ENCODE peak calls at places on chromosome 14, in four cellular contexts. D is right lobe of liver, L is HFFc6, T is nephron progenitor cell. O is an unnamed sample.

GRCh38 chr14:104158827-104159798 is 20.7 kb downstream of the KIF26A start:
- DNase-seq in D (no peak), L (no peak), T (no peak), O (no peak)

GRCh38 chr14:94041551-94042346 is 15.6 kb downstream of the OTUB2 start:
- DNase-seq in D (peak), L (peak), T (no peak), O (no peak)

GRCh38 chr14:81453166-81453766 is 53.1 kb upstream of the STON2 start:
- DNase-seq in D (no peak), L (no peak), T (peak), O (no peak)

GRCh38 chr14:93970967-93971634 is 5.3 kb downstream of the ASB2 start:
- DNase-seq in D (no peak), L (no peak), T (no peak), O (no peak)

GRCh38 chr14:53696217-53696965 is 260.2 kb downstream of the BMP4 start:
- DNase-seq in D (no peak), L (no peak), T (no peak), O (no peak)

GRCh38 chr14:68337279-68337678 is 455.6 kb downstream of the ZFP36L1 start:
- DNase-seq in D (no peak), L (no peak), T (no peak), O (no peak)

GRCh38 chr14:68178282-68178681 is 358.7 kb downstream of the RAD51B start:
- DNase-seq in D (no peak), L (no peak), T (no peak), O (no peak)

GRCh38 chr14:71687115-71687836 is 245.0 kb upstream of the RGS6 start:
- DNase-seq in D (no peak), L (no peak), T (no peak), O (no peak)

GRCh38 chr14:105096206-105096875 is 31.1 kb upstream of the GPR132 start:
- DNase-seq in D (no peak), L (no peak), T (no peak), O (peak)

GRCh38 chr14:23209651-23210423 is 26.4 kb upstream of the SLC7A8 start:
- DNase-seq in D (no peak), L (peak), T (no peak), O (no peak)

GRCh38 chr14:75132374-75133086 is 5.7 kb upstream of the NEK9 start:
- DNase-seq in D (no peak), L (peak), T (peak), O (no peak)

GRCh38 chr14:34081576-34082136 is 130.8 kb upstream of the EGLN3 start:
- DNase-seq in D (no peak), L (peak), T (no peak), O (no peak)

GRCh38 chr14:92931681-92932447 is 8.9 kb downstream of the CHGA start:
- DNase-seq in D (no peak), L (no peak), T (no peak), O (peak)

GRCh38 chr14:89237923-89238529 is 179.0 kb downstream of the FOXN3 start:
- DNase-seq in D (no peak), L (no peak), T (no peak), O (no peak)

GRCh38 chr14:24270537-24271133 is 762 bp downstream of the RABGGTA start:
- DNase-seq in D (peak), L (no peak), T (no peak), O (no peak)

GRCh38 chr14:23916038-23916437 is 37.5 kb upstream of the DHRS4 start:
- DNase-seq in D (no peak), L (no peak), T (no peak), O (no peak)

GRCh38 chr14:55440385-55440784 is at the start of gene TBPL2:
- DNase-seq in D (no peak), L (no peak), T (peak), O (peak)

GRCh38 chr14:60488175-60488574 is 2.3 kb upstream of the C14orf39 start:
- DNase-seq in D (no peak), L (no peak), T (no peak), O (no peak)

GRCh38 chr14:73252491-73253322 is 15.4 kb downstream of the PAPLN start:
- DNase-seq in D (peak), L (no peak), T (no peak), O (no peak)

GRCh38 chr14:104130974-104131651 is 7.3 kb upstream of the KIF26A start:
- DNase-seq in D (peak), L (peak), T (peak), O (peak)

GRCh38 chr14:100022772-100023451 is 42.3 kb upstream of the EVL start:
- DNase-seq in D (no peak), L (no peak), T (peak), O (no peak)

GRCh38 chr14:41549282-41549681 is 57.4 kb upstream of the LRFN5 start:
- DNase-seq in D (no peak), L (no peak), T (no peak), O (no peak)

GRCh38 chr14:68146812-68147211 is 327.2 kb downstream of the RAD51B start:
- DNase-seq in D (no peak), L (peak), T (no peak), O (no peak)

GRCh38 chr14:100486025-100486828 is 101.0 kb downstream of the BEGAIN start:
- DNase-seq in D (peak), L (peak), T (peak), O (no peak)

GRCh38 chr14:55136868-55137785 is 8.1 kb downstream of the LGALS3 start:
- DNase-seq in D (no peak), L (no peak), T (no peak), O (no peak)

GRCh38 chr14:70171719-70172118 is 17.0 kb downstream of the SLC8A3 start:
- DNase-seq in D (no peak), L (no peak), T (no peak), O (no peak)

GRCh38 chr14:105085766-105086165 is 20.5 kb upstream of the GPR132 start:
- DNase-seq in D (no peak), L (no peak), T (no peak), O (peak)

GRCh38 chr14:44403194-44403593 is 103.9 kb downstream of the FSCB start:
- DNase-seq in D (no peak), L (no peak), T (no peak), O (no peak)
- TF ChIP-seq CTCF in D (no peak), L (no peak), T (no peak), O (no peak)

GRCh38 chr14:102150083-102150482 is 10.4 kb downstream of the WDR20 start:
- DNase-seq in D (no peak), L (no peak), T (no peak), O (no peak)

GRCh38 chr14:102150636-102151195 is 11.0 kb downstream of the WDR20 start:
- DNase-seq in D (no peak), L (no peak), T (no peak), O (no peak)

GRCh38 chr14:102155150-102155549 is 15.5 kb downstream of the WDR20 start:
- DNase-seq in D (no peak), L (peak), T (no peak), O (no peak)

GRCh38 chr14:102157346-102157745 is 17.6 kb downstream of the WDR20 start:
- DNase-seq in D (no peak), L (no peak), T (no peak), O (no peak)

GRCh38 chr14:102154121-102154520 is 14.4 kb downstream of the WDR20 start:
- DNase-seq in D (no peak), L (no peak), T (no peak), O (no peak)
- TF ChIP-seq CTCF in D (no peak), L (no peak), T (no peak), O (no peak)

GRCh38 chr14:64763089-64763782 is 59.0 kb downstream of the PLEKHG3 start:
- DNase-seq in D (peak), L (no peak), T (no peak), O (peak)

GRCh38 chr14:64764641-64765520 is 60.7 kb downstream of the PLEKHG3 start:
- DNase-seq in D (peak), L (peak), T (peak), O (peak)

GRCh38 chr14:64762044-64763034 is 58.1 kb downstream of the PLEKHG3 start:
- DNase-seq in D (peak), L (peak), T (peak), O (peak)

GRCh38 chr14:64765740-64766302 is 61.6 kb downstream of the PLEKHG3 start:
- DNase-seq in D (peak), L (no peak), T (no peak), O (peak)

DNA sequence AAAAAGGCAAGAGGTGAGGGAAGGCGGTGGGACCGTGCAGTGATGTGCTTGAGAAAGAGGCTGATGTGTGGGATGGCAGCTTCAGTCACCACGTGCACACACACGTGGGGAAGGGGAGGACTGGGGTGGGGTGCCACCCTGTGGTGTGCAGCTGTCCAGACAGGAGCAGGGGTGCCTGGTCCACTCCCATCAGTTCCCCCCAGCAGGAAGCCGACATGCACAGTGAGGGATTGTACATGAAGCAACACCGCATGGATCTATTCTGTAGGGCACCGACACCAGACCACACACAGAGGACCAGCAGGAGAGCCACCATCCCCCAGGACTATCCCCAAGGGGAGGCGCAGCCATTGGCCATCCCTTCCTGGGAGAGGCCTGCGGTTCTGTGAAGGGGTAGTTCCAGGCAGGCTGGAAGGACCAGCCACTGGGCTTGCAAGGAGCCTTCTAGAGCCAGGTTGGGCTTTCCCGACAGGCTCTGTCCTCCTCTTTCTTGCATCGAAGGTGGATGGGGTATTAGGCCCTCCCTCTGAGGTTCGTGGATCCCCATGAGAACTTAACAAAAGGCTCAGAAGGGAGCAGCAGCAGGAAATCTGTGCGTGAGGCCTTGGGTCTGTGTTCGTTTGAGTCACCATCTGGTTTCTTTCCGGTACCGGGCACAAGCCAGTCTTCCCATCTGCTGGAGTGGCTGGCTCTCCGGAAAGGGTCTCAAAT is 59.7 kb downstream of the PLEKHG3 start:
- DNase-seq in D (peak), L (peak), T (no peak), O (peak)
- TF ChIP-seq CTCF in D (no peak), L (peak), T (no peak), O (peak)

GRCh38 chr14:77026166-77026929 is 2.2 kb downstream of the IRF2BPL start:
- DNase-seq in D (peak), L (no peak), T (no peak), O (peak)

GRCh38 chr14:77025744-77026165 is 2.8 kb downstream of the IRF2BPL start:
- DNase-seq in D (peak), L (no peak), T (peak), O (no peak)

GRCh38 chr14:77026930-77027537 is 1.5 kb downstream of the IRF2BPL start:
- DNase-seq in D (peak), L (peak), T (peak), O (no peak)

GRCh38 chr14:77027538-77028383 is 747 bp downstream of the IRF2BPL start:
- DNase-seq in D (peak), L (peak), T (peak), O (peak)

DNA sequence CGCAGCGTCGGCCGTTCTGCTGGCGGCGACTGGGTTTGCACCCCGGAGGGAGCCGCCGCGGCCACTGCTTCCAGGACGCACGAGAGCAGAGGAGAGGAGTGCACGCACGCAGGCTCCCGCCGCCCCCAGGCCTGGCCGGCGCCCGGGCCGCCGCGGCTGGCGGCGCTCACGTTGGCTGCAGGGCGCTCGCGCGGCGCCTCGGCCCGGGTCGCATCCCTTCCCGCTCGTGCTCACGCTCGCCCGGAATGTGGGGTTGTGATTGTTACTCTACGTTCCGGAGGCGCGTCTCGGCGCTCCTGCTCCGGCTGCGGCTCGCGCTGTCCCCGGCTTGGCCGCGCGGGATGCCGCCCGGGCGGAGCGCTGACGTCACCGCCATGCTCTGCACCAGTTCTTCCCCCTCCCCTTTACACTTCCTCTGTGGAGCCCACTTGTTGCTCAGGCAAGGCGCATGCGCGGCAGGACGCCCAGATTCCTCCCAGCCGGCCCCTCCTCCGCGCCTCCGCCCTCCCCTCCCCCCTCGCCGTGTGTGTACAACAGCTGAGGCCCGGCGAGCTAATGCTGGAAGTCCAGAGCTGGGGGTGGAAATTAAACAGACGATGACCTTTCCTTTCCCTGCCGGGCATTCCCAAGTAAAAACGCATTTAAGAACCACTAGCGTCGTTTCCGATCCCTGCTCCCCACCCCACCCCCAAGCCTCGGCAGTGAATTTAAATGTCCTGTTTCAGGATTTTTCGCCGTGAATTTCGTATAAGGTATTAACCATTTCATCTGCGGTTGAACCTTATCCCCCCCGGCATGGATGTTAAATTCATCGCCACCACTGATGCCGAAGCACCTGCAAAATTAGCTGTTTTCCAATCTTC is at the start of gene IRF2BPL:
- DNase-seq in D (peak), L (peak), T (peak), O (peak)
- TF ChIP-seq CTCF in D (no peak), L (no peak), T (no peak), O (no peak)

GRCh38 chr14:106848330-106849121 is 1322.1 kb downstream of the TMEM121 start:
- DNase-seq in D (no peak), L (no peak), T (no peak), O (no peak)
- TF ChIP-seq CTCF in D (no peak), L (peak), T (no peak), O (no peak)

GRCh38 chr14:56716705-56717104 is 93.6 kb downstream of the OTX2 start:
- DNase-seq in D (no peak), L (no peak), T (no peak), O (no peak)

GRCh38 chr14:56718312-56718711 is 92.0 kb downstream of the OTX2 start:
- DNase-seq in D (no peak), L (no peak), T (no peak), O (no peak)

GRCh38 chr14:56720703-56721426 is 89.4 kb downstream of the OTX2 start:
- DNase-seq in D (no peak), L (no peak), T (no peak), O (no peak)

DNA sequence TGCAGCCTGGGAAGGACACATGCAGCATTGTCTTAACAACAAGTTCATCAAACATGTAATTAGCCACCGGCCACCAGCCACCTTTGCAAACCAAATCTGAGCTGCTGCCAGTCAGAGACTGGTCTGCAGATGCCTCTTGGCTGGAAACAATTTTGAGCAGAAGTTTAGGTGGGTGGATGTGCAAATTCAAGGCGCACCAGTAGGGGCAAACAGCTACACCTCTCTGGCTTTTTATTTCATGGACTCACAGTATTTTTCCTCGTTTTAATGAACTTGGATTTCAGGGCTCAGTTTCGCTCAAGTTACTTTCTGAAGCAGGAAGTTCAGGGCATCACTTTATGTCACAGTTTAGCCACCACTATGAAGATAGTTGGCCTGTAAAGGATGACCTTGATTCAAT is 94.3 kb downstream of the OTX2 start:
- DNase-seq in D (no peak), L (no peak), T (no peak), O (no peak)
- TF ChIP-seq CTCF in D (no peak), L (no peak), T (no peak), O (no peak)

GRCh38 chr14:63457498-63457897 is 85.7 kb downstream of the PPP2R5E start:
- DNase-seq in D (peak), L (no peak), T (peak), O (no peak)
- TF ChIP-seq CTCF in D (peak), L (no peak), T (no peak), O (no peak)

O was measured in chondrocyte.